ENCODE peak calls at places on chromosomes 5 and 9, in seven cellular contexts. J, P, O, M, I, D and Y are unnamed samples.

GRCh38 chr9:79711874-79712273 is 140.1 kb downstream of the TLE4 start:
- DNase-seq in J (no peak), P (no peak), O (no peak), M (no peak), I (no peak), D (no peak), Y (no peak)

GRCh38 chr9:20466328-20467008 is 155.8 kb downstream of the MLLT3 start:
- DNase-seq in J (no peak), P (no peak), O (no peak), M (no peak), I (no peak), D (no peak), Y (no peak)

GRCh38 chr9:115157245-115157674 is 39.3 kb upstream of the TNC start:
- DNase-seq in J (peak; percentile 78), P (no peak), O (peak; percentile 49), M (no peak), I (no peak), D (no peak), Y (no peak)

GRCh38 chr5:56023296-56023695 is 28.5 kb upstream of the IL6ST start:
- DNase-seq in J (peak; percentile 35), P (no peak), O (no peak), M (no peak), I (no peak), D (no peak), Y (no peak)

GRCh38 chr9:34675048-34675714 is 12.7 kb upstream of the CCL27 start:
- DNase-seq in J (peak; percentile 62), P (peak; percentile 48), O (peak; percentile 60), M (peak; percentile 74), I (peak; percentile 47), D (peak; percentile 35), Y (peak; percentile 34)

GRCh38 chr5:103119067-103119764 is 722 bp downstream of the GIN1 start:
- DNase-seq in J (no peak), P (no peak), O (no peak), M (no peak), I (no peak), D (no peak), Y (no peak)

GRCh38 chr9:34929506-34930102 is 28.5 kb upstream of the PHF24 start:
- DNase-seq in J (no peak), P (peak; percentile 16), O (peak; percentile 23), M (no peak), I (no peak), D (no peak), Y (no peak)

GRCh38 chr9:127788337-127789011 is 2.6 kb downstream of the CDK9 start:
- DNase-seq in J (no peak), P (no peak), O (no peak), M (no peak), I (no peak), D (no peak), Y (no peak)

GRCh38 chr5:538801-539468 is 14.7 kb upstream of the SLC9A3 start:
- DNase-seq in J (no peak), P (no peak), O (no peak), M (peak; percentile 24), I (no peak), D (no peak), Y (no peak)

GRCh38 chr5:154686490-154686889 is 68.7 kb upstream of the LARP1 start:
- DNase-seq in J (no peak), P (no peak), O (no peak), M (no peak), I (no peak), D (no peak), Y (no peak)

GRCh38 chr5:142087920-142088679 is 20.5 kb upstream of the NDFIP1 start:
- DNase-seq in J (no peak), P (no peak), O (no peak), M (no peak), I (no peak), D (no peak), Y (no peak)

GRCh38 chr9:33151007-33151557 is 16.1 kb downstream of the B4GALT1 start:
- DNase-seq in J (peak; percentile 90), P (no peak), O (no peak), M (peak; percentile 82), I (no peak), D (no peak), Y (no peak)

GRCh38 chr9:126750941-126751725 is 53.7 kb upstream of the ZBTB43 start:
- DNase-seq in J (no peak), P (no peak), O (no peak), M (no peak), I (no peak), D (no peak), Y (no peak)

GRCh38 chr5:50767588-50767987 is 101.2 kb downstream of the PARP8 start:
- DNase-seq in J (no peak), P (no peak), O (no peak), M (no peak), I (no peak), D (no peak), Y (no peak)

GRCh38 chr9:136138566-136138965 is 19.9 kb upstream of the TMEM250 start:
- DNase-seq in J (no peak), P (peak; percentile 67), O (peak; percentile 63), M (no peak), I (no peak), D (no peak), Y (no peak)

GRCh38 chr5:124996023-124996763 is 249.8 kb upstream of the ZNF608 start:
- DNase-seq in J (no peak), P (no peak), O (no peak), M (no peak), I (no peak), D (no peak), Y (no peak)

GRCh38 chr5:146340260-146341081 is 1.8 kb downstream of the POU4F3 start:
- DNase-seq in J (peak; percentile 51), P (peak; percentile 48), O (no peak), M (peak; percentile 67), I (no peak), D (no peak), Y (peak; percentile 25)

GRCh38 chr5:80668016-80668969 is 13.5 kb upstream of the DHFR start:
- DNase-seq in J (no peak), P (no peak), O (no peak), M (peak; percentile 49), I (no peak), D (no peak), Y (no peak)

GRCh38 chr9:26326473-26327044 is 566.0 kb downstream of the CAAP1 start:
- DNase-seq in J (peak; percentile 53), P (peak; percentile 1), O (peak; percentile 15), M (no peak), I (no peak), D (no peak), Y (peak; percentile 77)